ENCODE peak calls at places on chromosomes 13 and 19, in eight cellular contexts. H, D, J, Z, P, T, Y and C are unnamed samples.

GRCh38 chr19:37997911-37998344 is 90.9 kb downstream of the SIPA1L3 start:
- DNase-seq in J (peak; percentile 72), Y (no peak), D (no peak), P (no peak), Z (no peak), T (peak; percentile 86), H (peak; percentile 91), C (no peak)

GRCh38 chr19:50798116-50798942 is 8.1 kb downstream of the ACP4 start:
- DNase-seq in P (no peak), Z (no peak), H (no peak), Y (no peak), D (no peak), T (no peak), J (no peak), C (no peak)

GRCh38 chr13:68009546-68009945 is 779.4 kb upstream of the PCDH9 start:
- DNase-seq in D (no peak), Z (no peak), J (no peak), T (no peak), P (no peak), Y (no peak), H (no peak), C (no peak)

GRCh38 chr13:106536244-106537034 is 977 bp upstream of the EFNB2 start:
- DNase-seq in J (peak; percentile 62), H (peak; percentile 88), P (peak; percentile 96), Y (peak; percentile 94), T (peak; percentile 92), D (peak; percentile 96), Z (peak; percentile 85), C (no peak)

GRCh38 chr13:73842621-73843020 is 291.6 kb downstream of the KLF12 start:
- DNase-seq in J (no peak), P (no peak), D (no peak), Z (no peak), Y (no peak), H (no peak), T (no peak), C (no peak)

GRCh38 chr19:35006999-35007365 is 6.9 kb downstream of the GRAMD1A start:
- DNase-seq in Y (no peak), P (no peak), T (no peak), Z (no peak), J (no peak), H (no peak), D (no peak), C (no peak)

GRCh38 chr19:31066385-31066784 is 282.9 kb downstream of the TSHZ3 start:
- DNase-seq in D (no peak), P (no peak), J (peak; percentile 84), T (peak; percentile 66), H (peak; percentile 69), Y (no peak), Z (no peak), C (no peak)

GRCh38 chr13:76226941-76227340 is 590.8 kb downstream of the LMO7 start:
- DNase-seq in T (no peak), P (no peak), D (no peak), Y (no peak), Z (no peak), H (no peak), J (no peak), C (no peak)

GRCh38 chr13:31310356-31310755 is 110.6 kb downstream of the B3GLCT start:
- DNase-seq in H (no peak), Y (no peak), T (no peak), D (no peak), J (no peak), Z (no peak), P (no peak), C (no peak)

GRCh38 chr19:49347835-49348234 is 12.6 kb downstream of the CD37 start:
- DNase-seq in Y (peak; percentile 51), J (peak; percentile 81), Z (no peak), D (no peak), T (peak; percentile 59), H (peak; percentile 86), P (no peak), C (no peak)

GRCh38 chr13:72535076-72535475 is 192.4 kb downstream of the MZT1 start:
- DNase-seq in H (no peak), Y (no peak), D (no peak), J (no peak), T (no peak), Z (no peak), P (no peak), C (no peak)

GRCh38 chr19:6802336-6803035 is 30.0 kb downstream of the VAV1 start:
- DNase-seq in T (no peak), D (no peak), H (no peak), P (peak; percentile 92), J (peak; percentile 25), Z (peak; percentile 64), Y (no peak), C (no peak)
- TF ChIP-seq CTCF in T (no peak), D (peak; percentile 8), H (no peak), P (no peak), J (no peak), Z (no peak), Y (no peak), C (no peak)

DNA sequence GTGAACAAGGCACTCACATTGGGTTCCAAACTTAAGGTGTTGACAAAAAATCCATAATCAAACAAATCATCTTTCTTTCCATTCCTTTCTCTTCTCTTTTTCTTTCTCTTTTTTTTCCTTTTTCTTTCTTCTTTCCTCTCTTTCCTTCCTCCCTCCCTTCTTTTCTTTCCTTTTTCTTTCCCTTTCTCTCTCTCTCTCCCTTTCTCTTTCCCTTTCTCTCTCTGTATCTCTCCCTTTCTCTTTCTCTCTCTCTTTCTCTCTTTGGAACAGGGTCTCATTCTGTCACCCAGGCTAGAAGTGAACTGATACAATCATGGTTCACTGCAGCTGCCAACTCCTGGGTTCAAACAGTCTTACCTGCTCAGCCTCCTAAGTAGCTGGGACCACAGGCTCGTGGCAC is 12.5 kb downstream of the C19orf18 start:
- DNase-seq in H (no peak), P (no peak), T (no peak), D (no peak), J (no peak), Z (no peak), Y (no peak), C (no peak)
- TF ChIP-seq CTCF in H (no peak), P (no peak), T (no peak), D (no peak), J (no peak), Z (no peak), Y (no peak), C (no peak)

DNA sequence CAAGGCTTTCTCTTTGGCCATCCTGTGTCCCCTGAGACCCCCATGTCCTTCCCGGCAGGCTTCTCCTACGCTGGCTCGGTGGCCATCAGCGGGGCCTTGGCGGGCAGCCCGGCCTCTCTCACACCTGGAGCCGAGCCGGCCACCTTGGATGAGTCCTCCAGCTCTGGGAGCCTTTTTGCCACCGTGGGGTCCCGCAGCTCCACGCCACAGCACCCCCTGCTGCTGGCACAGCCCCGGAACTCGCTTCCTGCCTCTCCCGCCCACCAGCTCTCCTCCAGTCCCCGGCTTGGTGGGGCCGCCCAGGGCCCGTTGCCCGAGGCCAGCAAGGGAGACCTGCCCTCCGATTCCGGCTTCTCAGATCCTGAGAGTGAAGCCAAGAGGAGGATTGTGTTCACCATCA is 14.2 kb downstream of the PLEKHJ1 start:
- DNase-seq in D (no peak), Y (no peak), H (no peak), Z (no peak), T (no peak), P (no peak), J (no peak), C (no peak)
- TF ChIP-seq CTCF in D (no peak), Y (no peak), H (no peak), Z (no peak), T (peak; percentile 38), P (no peak), J (no peak), C (no peak)

DNA sequence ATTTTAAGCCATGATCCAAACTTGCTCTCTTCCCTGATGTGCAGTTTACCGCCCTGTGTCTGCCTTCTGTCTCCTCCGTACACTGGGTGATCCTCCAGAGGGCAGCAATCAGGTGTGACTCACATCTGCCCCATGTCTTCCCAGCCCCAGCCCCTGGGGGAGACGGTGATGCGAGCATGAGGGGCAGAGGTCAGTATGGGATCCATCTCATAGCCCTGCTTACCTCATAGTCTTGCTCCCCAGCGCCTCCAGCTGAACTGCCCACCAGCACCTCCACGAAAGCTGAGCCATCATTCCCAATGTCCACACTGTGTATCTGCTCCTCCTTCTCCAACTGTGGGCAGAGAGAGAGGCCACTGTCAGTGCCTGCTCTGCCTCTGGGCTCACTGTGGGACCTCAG is 14.6 kb downstream of the XRCC1 start:
- DNase-seq in P (no peak), T (peak; percentile 12), Z (no peak), Y (peak; percentile 23), H (no peak), D (no peak), J (peak; percentile 62), C (no peak)
- TF ChIP-seq CTCF in P (no peak), T (peak; percentile 33), Z (no peak), Y (no peak), H (no peak), D (no peak), J (peak; percentile 17), C (no peak)

DNA sequence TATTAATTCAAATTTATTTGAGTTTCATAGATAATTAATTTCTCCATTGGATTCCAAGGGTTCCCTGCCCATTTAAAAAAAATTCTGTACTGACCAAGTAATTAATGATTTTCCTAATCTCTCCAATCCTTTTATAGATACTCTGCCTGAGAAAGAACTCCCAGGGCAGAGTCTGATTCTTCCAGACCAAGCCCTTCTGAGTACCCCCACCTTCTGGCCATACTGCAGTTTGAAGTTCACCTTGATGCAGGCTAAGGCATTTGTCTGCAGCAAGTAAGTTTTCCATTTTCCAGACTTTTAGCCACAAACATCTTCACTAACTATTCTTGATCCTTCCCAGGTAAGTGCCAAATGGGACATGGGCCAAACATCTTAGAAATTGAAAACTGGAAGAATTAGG is 195.9 kb downstream of the LHFPL6 start:
- DNase-seq in Z (no peak), H (no peak), T (no peak), J (no peak), Y (no peak), P (no peak), D (no peak), C (no peak)
- TF ChIP-seq CTCF in Z (no peak), H (no peak), T (no peak), J (no peak), Y (no peak), P (no peak), D (no peak), C (no peak)

GRCh38 chr19:2061936-2062729 is 11.1 kb upstream of the MKNK2 start:
- DNase-seq in H (no peak), D (no peak), T (no peak), P (no peak), J (no peak), Y (no peak), Z (no peak), C (no peak)
- TF ChIP-seq CTCF in H (no peak), D (no peak), T (no peak), P (no peak), J (no peak), Y (no peak), Z (no peak), C (no peak)

DNA sequence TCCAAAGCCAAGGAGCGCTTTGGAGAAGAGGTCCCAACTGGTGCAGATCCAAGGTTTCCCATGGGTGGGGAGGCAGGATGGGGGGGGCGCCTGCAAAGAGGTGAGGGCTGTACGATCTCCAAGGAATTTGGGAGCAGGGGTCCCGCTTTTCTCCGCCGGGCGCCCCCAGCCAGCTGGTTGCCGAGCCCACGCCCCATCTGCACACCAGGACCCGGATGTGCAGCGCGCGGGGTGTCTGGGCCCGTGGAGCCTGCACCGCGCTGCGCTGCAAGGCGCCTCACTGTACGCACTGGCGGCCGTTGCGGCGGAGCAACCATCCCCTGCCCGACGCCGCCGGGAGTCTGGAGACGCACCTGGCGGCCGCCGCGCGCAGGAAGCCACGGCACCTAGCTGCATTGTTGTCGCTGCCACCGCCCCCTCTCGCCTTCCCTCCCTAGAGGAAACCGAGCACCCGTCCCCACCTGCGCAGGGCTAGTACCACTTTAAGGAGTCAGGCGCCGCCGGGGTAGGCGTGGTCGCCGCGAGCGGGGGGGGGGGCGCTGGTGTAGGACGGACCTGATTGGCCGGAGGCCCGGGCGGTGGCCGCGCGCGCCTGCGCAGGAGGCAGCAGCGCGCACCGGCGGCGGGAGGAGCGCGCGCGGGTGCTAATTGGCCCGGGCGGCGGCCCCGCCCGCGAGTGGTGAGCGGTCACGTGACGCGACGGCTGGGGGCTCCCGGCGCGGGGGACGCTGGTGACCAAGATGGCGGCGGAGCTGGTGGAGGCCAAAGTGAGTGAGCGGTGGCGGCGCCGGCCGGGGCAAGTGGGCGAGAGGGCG is at the start of gene PIAS4:
- DNase-seq in T (peak; percentile 94), D (peak; percentile 97), P (peak; percentile 98), H (peak; percentile 94), Y (peak; percentile 95), J (peak; percentile 91), Z (peak; percentile 90), C (peak; percentile 65)
- TF ChIP-seq CTCF in T (no peak), D (no peak), P (peak; percentile 38), H (no peak), Y (no peak), J (no peak), Z (no peak), C (no peak)